ENCODE peak calls at places on chromosomes 1 and 21, in seven cellular contexts. M is LoVo; U is stimulated activated naive CD4-positive, alpha-beta T cell; B is amniotic stem cell; P is stimulated activated CD4-positive, alpha-beta T cell treated with anti-CD3 and anti-CD28 coated beads, Interleukin-1b, Interleukin-23, amount 100 ng/mL, for 1 hour; T is AG04450; H is activated T-helper 1 cell treated with Interleukin-2 at 50 U/mL for 16 hours. Z is an unnamed sample.

GRCh38 chr1:9696793-9697192 is 45.3 kb downstream of the PIK3CD start:
- DNase-seq in M (no peak), U (no peak), B (no peak), P (no peak), T (no peak), H (no peak), Z (no peak)

GRCh38 chr1:184806296-184806721 is 51.7 kb upstream of the EDEM3 start:
- DNase-seq in M (no peak), U (no peak), B (no peak), P (no peak), T (no peak), H (no peak), Z (no peak)

GRCh38 chr1:211643324-211644212 is 31.9 kb downstream of the NEK2 start:
- DNase-seq in M (peak; percentile 69), U (peak; percentile 8), B (no peak), P (no peak), T (no peak), H (no peak), Z (peak; percentile 90)

GRCh38 chr1:84862810-84863251 is 30.2 kb downstream of the LPAR3 start:
- DNase-seq in M (no peak), U (peak; percentile 65), B (no peak), P (no peak), T (no peak), H (no peak), Z (no peak)

GRCh38 chr1:201538618-201539551 is at the start of gene NAV1:
- DNase-seq in M (peak; percentile 50), U (no peak), B (peak; percentile 59), P (no peak), T (no peak), H (no peak), Z (peak; percentile 64)

GRCh38 chr21:35585155-35585554 is 475.2 kb downstream of the SETD4 start:
- DNase-seq in M (no peak), U (no peak), B (no peak), P (no peak), T (no peak), H (no peak), Z (no peak)

GRCh38 chr1:3819626-3820245 is 23.4 kb upstream of the LRRC47 start:
- DNase-seq in M (no peak), U (no peak), B (no peak), P (no peak), T (no peak), H (no peak), Z (no peak)

GRCh38 chr1:116075577-116075976 is 35.6 kb upstream of the MAB21L3 start:
- DNase-seq in M (no peak), U (no peak), B (no peak), P (no peak), T (no peak), H (no peak), Z (no peak)

GRCh38 chr1:99365121-99365520 is 100.8 kb downstream of the PLPPR4 start:
- DNase-seq in M (no peak), U (no peak), B (no peak), P (no peak), T (no peak), H (no peak), Z (no peak)